ENCODE peak calls at places on chromosome 21, in five cellular contexts. L is cardiac muscle cell, U is MM.1S, D is heart left ventricle, O is ovary. I is an unnamed sample. For H3K36me3, the result is how much of the 10 kb centered on the place peaks cover.

GRCh38 chr21:26641062-26641461 is 68.0 kb upstream of the CYYR1 start:
- DNase-seq in D (no peak), U (no peak), O (no peak), L (no peak), I (no peak)

GRCh38 chr21:43903451-43904091 is 38.5 kb downstream of the AGPAT3 start:
- DNase-seq in L (no peak), U (no peak), O (no peak), D (peak), I (no peak)

GRCh38 chr21:15437873-15438272 is 291.9 kb upstream of the USP25 start:
- DNase-seq in L (no peak), U (no peak), D (no peak), O (no peak), I (no peak)

GRCh38 chr21:35980821-35981220 is 79.5 kb downstream of the SETD4 start:
- DNase-seq in D (no peak), L (no peak), U (no peak), O (no peak), I (no peak)

GRCh38 chr21:37452222-37452621 is 85.6 kb downstream of the DYRK1A start:
- DNase-seq in D (peak), L (peak), U (no peak), O (no peak), I (peak)

GRCh38 chr21:15992171-15992570 is 262.4 kb downstream of the USP25 start:
- DNase-seq in D (no peak), L (no peak), O (no peak), U (no peak), I (no peak)

GRCh38 chr21:33550772-33551660 is 8.2 kb downstream of the SON start:
- DNase-seq in D (no peak), L (no peak), O (no peak), U (no peak), I (no peak)

GRCh38 chr21:42460391-42461184 is 35.4 kb downstream of the RSPH1 start:
- DNase-seq in U (peak), D (no peak), O (no peak), L (no peak), I (peak)

GRCh38 chr21:41241341-41241740 is 73.4 kb downstream of the BACE2 start:
- DNase-seq in D (no peak), U (no peak), O (no peak), L (no peak), I (no peak)

GRCh38 chr21:23217597-23217996 is 2219.4 kb downstream of the NCAM2 start:
- DNase-seq in D (no peak), O (no peak), U (no peak), L (no peak), I (peak)

GRCh38 chr21:41536076-41536826 is 28.3 kb upstream of the TMPRSS2 start:
- DNase-seq in U (no peak), L (no peak), O (no peak), D (no peak), I (no peak)

GRCh38 chr21:15282666-15283065 is 217.9 kb upstream of the NRIP1 start:
- DNase-seq in D (no peak), L (no peak), O (no peak), U (no peak), I (no peak)

GRCh38 chr21:29701676-29702075 is 238.1 kb downstream of the GRIK1 start:
- DNase-seq in O (no peak), U (no peak), D (no peak), L (no peak), I (no peak)

GRCh38 chr21:17501107-17502006 is 11.5 kb upstream of the CXADR start:
- DNase-seq in O (no peak), U (no peak), D (no peak), L (no peak), I (no peak)

GRCh38 chr21:41663805-41664788 is 102.8 kb downstream of the RIPK4 start:
- DNase-seq in U (no peak), D (no peak), L (peak), O (no peak), I (no peak)

GRCh38 chr21:14833952-14834351 is 230.8 kb downstream of the NRIP1 start:
- DNase-seq in L (no peak), U (no peak), D (no peak), O (no peak), I (no peak)

GRCh38 chr21:27134513-27134912 is 167.6 kb upstream of the ADAMTS5 start:
- DNase-seq in U (no peak), O (no peak), D (no peak), L (no peak), I (peak)

GRCh38 chr21:27369234-27369633 is 402.3 kb upstream of the ADAMTS5 start:
- DNase-seq in O (no peak), L (no peak), D (peak), U (no peak), I (no peak)

GRCh38 chr21:28729887-28730286 is 262.8 kb downstream of the LTN1 start:
- DNase-seq in L (no peak), O (no peak), D (no peak), U (no peak), I (no peak)

GRCh38 chr21:30625449-30625848 is 5.0 kb downstream of the KRTAP20-4 start:
- DNase-seq in L (no peak), O (no peak), D (no peak), U (no peak), I (no peak)

GRCh38 chr21:29360799-29361765 is 62.4 kb downstream of the BACH1 start:
- DNase-seq in L (no peak), O (no peak), D (no peak), U (no peak), I (no peak)

GRCh38 chr21:33578959-33579542 is 9.4 kb downstream of the DONSON start:
- DNase-seq in O (no peak), U (no peak), D (no peak), L (no peak), I (no peak)

GRCh38 chr21:25625036-25625435 is 14.0 kb upstream of the JAM2 start:
- DNase-seq in O (no peak), U (no peak), L (no peak), D (no peak), I (peak)

GRCh38 chr21:28334407-28334806 is 658.3 kb downstream of the LTN1 start:
- DNase-seq in D (no peak), U (no peak), O (no peak), L (no peak), I (peak)

GRCh38 chr21:43957629-43958362 is 54.3 kb upstream of the TRAPPC10 start:
- DNase-seq in L (no peak), O (no peak), D (no peak), U (no peak), I (no peak)

GRCh38 chr21:36676039-36676950 is 22.6 kb upstream of the SIM2 start:
- DNase-seq in L (no peak), O (no peak), U (no peak), D (no peak), I (no peak)

GRCh38 chr21:25997788-25998611 is 172.6 kb downstream of the APP start:
- DNase-seq in D (no peak), U (no peak), L (peak), O (no peak), I (peak)

GRCh38 chr21:41752231-41752681 is 14.6 kb downstream of the RIPK4 start:
- DNase-seq in U (no peak), O (no peak), L (no peak), D (no peak), I (peak)

GRCh38 chr21:22892041-22892440 is 1893.8 kb downstream of the NCAM2 start:
- DNase-seq in U (no peak), O (no peak), L (no peak), D (no peak), I (no peak)

GRCh38 chr21:41625428-41625827 is 117.5 kb upstream of the TMPRSS2 start:
- DNase-seq in D (no peak), U (no peak), O (no peak), L (no peak), I (no peak)

GRCh38 chr21:42539931-42540343 is 26.3 kb downstream of the SLC37A1 start:
- DNase-seq in U (no peak), D (no peak), O (no peak), L (peak), I (peak)

GRCh38 chr21:46428987-46429710 is 29.5 kb upstream of the DIP2A start:
- DNase-seq in O (no peak), D (no peak), L (no peak), U (no peak), I (no peak)
- H3K36me3 ChIP-seq in O (under half), D (half or more), L (under half), U (under half), I (under half)

GRCh38 chr21:32386195-32386870 is 6.5 kb downstream of the URB1 start:
- DNase-seq in L (no peak), D (peak), U (no peak), O (no peak), I (no peak)
- H3K27ac ChIP-seq in L (no peak), D (no peak), U (no peak), O (no peak), I (no peak)

GRCh38 chr21:45283611-45284455 is 3.9 kb downstream of the POFUT2 start:
- DNase-seq in U (no peak), L (no peak), O (peak), D (no peak), I (no peak)
- H3K36me3 ChIP-seq in U (under half), L (under half), O (under half), D (half or more), I (under half)

DNA sequence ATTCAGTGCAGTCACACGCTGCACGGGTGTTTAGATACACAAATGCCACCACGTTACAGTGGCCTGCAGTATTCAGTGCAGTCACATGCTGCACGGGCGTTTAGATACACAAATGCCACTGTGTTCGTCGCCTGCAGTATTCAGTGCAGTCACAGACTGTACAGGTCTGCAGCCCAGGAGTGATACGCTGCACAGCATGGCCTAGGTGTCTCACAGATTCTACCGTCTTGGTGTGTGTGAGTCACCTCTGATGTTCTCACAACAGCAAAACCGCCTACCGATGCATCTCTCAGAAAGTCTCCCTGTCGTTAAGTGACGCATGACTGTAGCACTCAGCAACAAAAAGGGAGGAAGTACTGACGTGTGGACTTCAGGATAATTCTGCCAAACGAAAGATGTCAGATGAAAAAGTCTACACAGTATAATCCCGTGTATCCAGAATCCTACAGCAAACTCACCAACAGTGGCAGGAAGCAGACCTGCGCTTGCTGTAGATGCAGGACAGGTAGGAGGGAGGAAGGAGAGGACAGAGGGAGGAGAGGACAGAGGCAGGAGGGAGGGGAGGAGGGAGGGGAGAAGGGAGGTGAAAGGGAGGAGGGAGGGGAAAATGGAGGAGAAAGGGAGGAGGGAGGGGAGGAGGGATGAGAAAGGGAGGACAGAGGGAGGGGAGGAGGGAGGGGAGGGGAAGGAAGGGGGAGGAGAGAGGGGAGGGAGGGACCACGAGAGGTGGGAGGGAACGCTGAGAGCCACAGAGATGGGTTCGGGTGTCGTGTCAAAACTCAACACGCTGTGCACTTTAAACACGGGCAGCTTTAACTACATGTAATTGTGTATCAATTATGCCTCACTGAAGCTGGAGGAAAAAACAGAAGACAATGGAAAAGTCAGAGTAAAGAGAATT is 36.3 kb upstream of the PCBP3 start:
- DNase-seq in L (no peak), D (no peak), U (no peak), O (no peak), I (peak)
- H3K27ac ChIP-seq in L (no peak), D (no peak), U (no peak), O (no peak), I (no peak)